ENCODE peak calls at places on chromosomes 16 and 17, in six cellular contexts. One of them, this sample, is unnamed.

GRCh38 chr16:29734826-29735225 is 11.0 kb downstream of the C16orf54 start:
- DNase-seq in body of pancreas: no peak
- DNase-seq in fibroblast of pulmonary artery: no peak
- DNase-seq in Peyer's patch: no peak
- DNase-seq in dorsolateral prefrontal cortex: no peak
- DNase-seq in suprapubic skin: no peak
- DNase-seq in this sample: no peak

GRCh38 chr16:90057738-90058173 is 19.4 kb downstream of the PRDM7 start:
- DNase-seq in Peyer's patch: no peak
- DNase-seq in suprapubic skin: no peak
- DNase-seq in fibroblast of pulmonary artery: peak; percentile 81
- DNase-seq in dorsolateral prefrontal cortex: no peak
- DNase-seq in body of pancreas: no peak
- DNase-seq in this sample: peak; percentile 41

GRCh38 chr17:65554568-65555223 is 6.8 kb downstream of the AXIN2 start:
- DNase-seq in dorsolateral prefrontal cortex: no peak
- DNase-seq in suprapubic skin: no peak
- DNase-seq in Peyer's patch: no peak
- DNase-seq in fibroblast of pulmonary artery: no peak
- DNase-seq in body of pancreas: no peak
- DNase-seq in this sample: no peak

GRCh38 chr16:29765167-29766032 is 12.7 kb upstream of the ZG16 start:
- DNase-seq in Peyer's patch: peak; percentile 74
- DNase-seq in fibroblast of pulmonary artery: no peak
- DNase-seq in suprapubic skin: no peak
- DNase-seq in dorsolateral prefrontal cortex: no peak
- DNase-seq in body of pancreas: peak; percentile 86
- DNase-seq in this sample: no peak

GRCh38 chr16:17828012-17828411 is 357.3 kb upstream of the XYLT1 start:
- DNase-seq in body of pancreas: no peak
- DNase-seq in fibroblast of pulmonary artery: peak; percentile 17
- DNase-seq in Peyer's patch: no peak
- DNase-seq in suprapubic skin: no peak
- DNase-seq in dorsolateral prefrontal cortex: no peak
- DNase-seq in this sample: peak; percentile 81

GRCh38 chr17:15154618-15155017 is 110.5 kb downstream of the PMP22 start:
- DNase-seq in dorsolateral prefrontal cortex: no peak
- DNase-seq in body of pancreas: no peak
- DNase-seq in suprapubic skin: no peak
- DNase-seq in Peyer's patch: no peak
- DNase-seq in fibroblast of pulmonary artery: peak; percentile 11
- DNase-seq in this sample: no peak

GRCh38 chr17:27244481-27245223 is 49.3 kb upstream of the WSB1 start:
- DNase-seq in suprapubic skin: peak; percentile 82
- DNase-seq in dorsolateral prefrontal cortex: no peak
- DNase-seq in fibroblast of pulmonary artery: peak; percentile 100
- DNase-seq in body of pancreas: peak; percentile 79
- DNase-seq in Peyer's patch: no peak
- DNase-seq in this sample: peak; percentile 85

GRCh38 chr16:28321700-28322411 is 29.5 kb downstream of the SBK1 start:
- DNase-seq in body of pancreas: peak; percentile 24
- DNase-seq in dorsolateral prefrontal cortex: no peak
- DNase-seq in fibroblast of pulmonary artery: peak; percentile 28
- DNase-seq in Peyer's patch: peak; percentile 59
- DNase-seq in suprapubic skin: no peak
- DNase-seq in this sample: no peak

GRCh38 chr17:65365209-65365608 is 196.2 kb downstream of the AXIN2 start:
- DNase-seq in Peyer's patch: no peak
- DNase-seq in fibroblast of pulmonary artery: no peak
- DNase-seq in body of pancreas: no peak
- DNase-seq in suprapubic skin: no peak
- DNase-seq in dorsolateral prefrontal cortex: no peak
- DNase-seq in this sample: no peak

GRCh38 chr16:68790130-68790761 is 53.1 kb upstream of the TANGO6 start:
- DNase-seq in Peyer's patch: no peak
- DNase-seq in dorsolateral prefrontal cortex: no peak
- DNase-seq in body of pancreas: peak; percentile 68
- DNase-seq in suprapubic skin: no peak
- DNase-seq in fibroblast of pulmonary artery: peak; percentile 82
- DNase-seq in this sample: peak; percentile 26

GRCh38 chr16:68894714-68895113 is 51.4 kb downstream of the TANGO6 start:
- DNase-seq in fibroblast of pulmonary artery: no peak
- DNase-seq in body of pancreas: no peak
- DNase-seq in dorsolateral prefrontal cortex: no peak
- DNase-seq in Peyer's patch: no peak
- DNase-seq in suprapubic skin: no peak
- DNase-seq in this sample: no peak

GRCh38 chr16:90008708-90009145 is 10.5 kb downstream of the DBNDD1 start:
- DNase-seq in Peyer's patch: no peak
- DNase-seq in suprapubic skin: no peak
- DNase-seq in fibroblast of pulmonary artery: no peak
- DNase-seq in body of pancreas: no peak
- DNase-seq in dorsolateral prefrontal cortex: no peak
- DNase-seq in this sample: no peak

GRCh38 chr16:83715217-83715920 is 92.4 kb upstream of the HSBP1 start:
- DNase-seq in suprapubic skin: no peak
- DNase-seq in dorsolateral prefrontal cortex: no peak
- DNase-seq in Peyer's patch: no peak
- DNase-seq in fibroblast of pulmonary artery: no peak
- DNase-seq in body of pancreas: no peak
- DNase-seq in this sample: no peak

GRCh38 chr16:58452640-58453039 is 47.3 kb upstream of the NDRG4 start:
- DNase-seq in fibroblast of pulmonary artery: no peak
- DNase-seq in body of pancreas: no peak
- DNase-seq in dorsolateral prefrontal cortex: no peak
- DNase-seq in suprapubic skin: no peak
- DNase-seq in Peyer's patch: no peak
- DNase-seq in this sample: no peak

GRCh38 chr16:7381671-7382070 is 49.0 kb downstream of the RBFOX1 start:
- DNase-seq in dorsolateral prefrontal cortex: no peak
- DNase-seq in suprapubic skin: no peak
- DNase-seq in Peyer's patch: no peak
- DNase-seq in fibroblast of pulmonary artery: no peak
- DNase-seq in body of pancreas: no peak
- DNase-seq in this sample: no peak

GRCh38 chr17:80036715-80037477 is 454 bp downstream of the CCDC40 start:
- DNase-seq in fibroblast of pulmonary artery: peak; percentile 24
- DNase-seq in Peyer's patch: no peak
- DNase-seq in suprapubic skin: peak; percentile 80
- DNase-seq in body of pancreas: peak; percentile 44
- DNase-seq in dorsolateral prefrontal cortex: peak; percentile 44
- DNase-seq in this sample: no peak

GRCh38 chr17:1834378-1835149 is 4.8 kb downstream of the RPA1 start:
- DNase-seq in fibroblast of pulmonary artery: no peak
- DNase-seq in dorsolateral prefrontal cortex: no peak
- DNase-seq in suprapubic skin: no peak
- DNase-seq in body of pancreas: no peak
- DNase-seq in Peyer's patch: no peak
- DNase-seq in this sample: no peak

GRCh38 chr16:56357291-56357764 is 68.0 kb downstream of the AMFR start:
- DNase-seq in suprapubic skin: peak; percentile 58
- DNase-seq in body of pancreas: peak; percentile 2
- DNase-seq in dorsolateral prefrontal cortex: peak; percentile 9
- DNase-seq in Peyer's patch: peak; percentile 49
- DNase-seq in fibroblast of pulmonary artery: peak; percentile 59
- DNase-seq in this sample: no peak

GRCh38 chr17:7220593-7221280 is 999 bp downstream of the ACADVL start:
- DNase-seq in dorsolateral prefrontal cortex: peak; percentile 64
- DNase-seq in suprapubic skin: no peak
- DNase-seq in fibroblast of pulmonary artery: peak; percentile 73
- DNase-seq in body of pancreas: peak; percentile 81
- DNase-seq in Peyer's patch: peak; percentile 79
- DNase-seq in this sample: no peak

GRCh38 chr17:28467456-28468025 is 5.9 kb upstream of the SLC13A2 start:
- DNase-seq in body of pancreas: no peak
- DNase-seq in dorsolateral prefrontal cortex: no peak
- DNase-seq in suprapubic skin: no peak
- DNase-seq in fibroblast of pulmonary artery: peak; percentile 79
- DNase-seq in Peyer's patch: no peak
- DNase-seq in this sample: peak; percentile 31

GRCh38 chr17:57044976-57045867 is 39.8 kb upstream of the AKAP1 start:
- DNase-seq in fibroblast of pulmonary artery: no peak
- DNase-seq in body of pancreas: no peak
- DNase-seq in suprapubic skin: no peak
- DNase-seq in Peyer's patch: peak; percentile 48
- DNase-seq in dorsolateral prefrontal cortex: no peak
- DNase-seq in this sample: no peak

GRCh38 chr17:62717589-62718342 is 90.3 kb downstream of the MRC2 start:
- DNase-seq in body of pancreas: no peak
- DNase-seq in fibroblast of pulmonary artery: no peak
- DNase-seq in Peyer's patch: no peak
- DNase-seq in dorsolateral prefrontal cortex: no peak
- DNase-seq in suprapubic skin: no peak
- DNase-seq in this sample: no peak

GRCh38 chr16:65343556-65343955 is 221.7 kb upstream of the CDH11 start:
- DNase-seq in body of pancreas: no peak
- DNase-seq in suprapubic skin: no peak
- DNase-seq in Peyer's patch: no peak
- DNase-seq in dorsolateral prefrontal cortex: no peak
- DNase-seq in fibroblast of pulmonary artery: no peak
- DNase-seq in this sample: no peak

GRCh38 chr16:68287276-68288251 is 23.2 kb downstream of the SLC7A6OS start:
- DNase-seq in dorsolateral prefrontal cortex: no peak
- DNase-seq in suprapubic skin: peak; percentile 86
- DNase-seq in fibroblast of pulmonary artery: peak; percentile 86
- DNase-seq in body of pancreas: peak; percentile 54
- DNase-seq in Peyer's patch: no peak
- DNase-seq in this sample: peak; percentile 75

GRCh38 chr17:72569193-72569946 is 448.6 kb downstream of the SOX9 start:
- DNase-seq in fibroblast of pulmonary artery: no peak
- DNase-seq in body of pancreas: peak; percentile 35
- DNase-seq in dorsolateral prefrontal cortex: no peak
- DNase-seq in Peyer's patch: peak; percentile 57
- DNase-seq in suprapubic skin: no peak
- DNase-seq in this sample: no peak

GRCh38 chr16:3173892-3174617 is 13.9 kb upstream of the OR1F1 start:
- DNase-seq in fibroblast of pulmonary artery: no peak
- DNase-seq in dorsolateral prefrontal cortex: no peak
- DNase-seq in body of pancreas: no peak
- DNase-seq in suprapubic skin: no peak
- DNase-seq in Peyer's patch: no peak
- DNase-seq in this sample: no peak

GRCh38 chr17:27996157-27997043 is 46.1 kb upstream of the NLK start:
- DNase-seq in suprapubic skin: no peak
- DNase-seq in dorsolateral prefrontal cortex: no peak
- DNase-seq in Peyer's patch: no peak
- DNase-seq in body of pancreas: no peak
- DNase-seq in fibroblast of pulmonary artery: no peak
- DNase-seq in this sample: no peak

GRCh38 chr17:69882281-69882680 is 192.7 kb upstream of the KCNJ16 start:
- DNase-seq in suprapubic skin: no peak
- DNase-seq in Peyer's patch: no peak
- DNase-seq in fibroblast of pulmonary artery: no peak
- DNase-seq in dorsolateral prefrontal cortex: no peak
- DNase-seq in body of pancreas: no peak
- DNase-seq in this sample: no peak

GRCh38 chr17:2697611-2698162 is 13.9 kb downstream of the CLUH start:
- DNase-seq in Peyer's patch: peak; percentile 47
- DNase-seq in body of pancreas: no peak
- DNase-seq in dorsolateral prefrontal cortex: no peak
- DNase-seq in suprapubic skin: peak; percentile 58
- DNase-seq in fibroblast of pulmonary artery: no peak
- DNase-seq in this sample: no peak

GRCh38 chr16:56354016-56354415 is 71.3 kb downstream of the AMFR start:
- DNase-seq in dorsolateral prefrontal cortex: peak; percentile 8
- DNase-seq in fibroblast of pulmonary artery: no peak
- DNase-seq in Peyer's patch: no peak
- DNase-seq in suprapubic skin: peak; percentile 49
- DNase-seq in body of pancreas: no peak
- DNase-seq in this sample: no peak

GRCh38 chr16:67805718-67806427 is 487 bp downstream of the RANBP10 start:
- DNase-seq in fibroblast of pulmonary artery: no peak
- DNase-seq in suprapubic skin: no peak
- DNase-seq in dorsolateral prefrontal cortex: peak; percentile 12
- DNase-seq in body of pancreas: peak; percentile 36
- DNase-seq in Peyer's patch: no peak
- DNase-seq in this sample: no peak

GRCh38 chr17:40321502-40322416 is 12.8 kb downstream of the RARA start:
- DNase-seq in dorsolateral prefrontal cortex: no peak
- DNase-seq in suprapubic skin: peak; percentile 78
- DNase-seq in fibroblast of pulmonary artery: no peak
- DNase-seq in Peyer's patch: no peak
- DNase-seq in body of pancreas: peak; percentile 42
- DNase-seq in this sample: no peak
- H3K4me3 ChIP-seq in dorsolateral prefrontal cortex: peak overlapping the region; percentile 30
- H3K4me3 ChIP-seq in suprapubic skin: peak overlapping the region; percentile 95
- H3K4me3 ChIP-seq in fibroblast of pulmonary artery: peak overlapping the region; percentile 96
- H3K4me3 ChIP-seq in Peyer's patch: peak overlapping the region; percentile 30
- H3K4me3 ChIP-seq in body of pancreas: no peak overlapping the region
- H3K4me3 ChIP-seq in this sample: peak overlapping the region; percentile 29

GRCh38 chr17:43024407-43025289 is at the start of gene RND2:
- DNase-seq in fibroblast of pulmonary artery: peak; percentile 96
- DNase-seq in body of pancreas: peak; percentile 91
- DNase-seq in suprapubic skin: peak; percentile 94
- DNase-seq in Peyer's patch: peak; percentile 76
- DNase-seq in dorsolateral prefrontal cortex: peak; percentile 94
- DNase-seq in this sample: peak; percentile 72

GRCh38 chr17:43020789-43021738 is 1.1 kb downstream of the VAT1 start:
- DNase-seq in suprapubic skin: peak; percentile 92
- DNase-seq in fibroblast of pulmonary artery: peak; percentile 76
- DNase-seq in body of pancreas: peak; percentile 64
- DNase-seq in Peyer's patch: peak; percentile 70
- DNase-seq in dorsolateral prefrontal cortex: peak; percentile 31
- DNase-seq in this sample: no peak

GRCh38 chr17:43020030-43020621 is 2.1 kb downstream of the VAT1 start:
- DNase-seq in fibroblast of pulmonary artery: peak; percentile 60
- DNase-seq in dorsolateral prefrontal cortex: no peak
- DNase-seq in suprapubic skin: no peak
- DNase-seq in body of pancreas: no peak
- DNase-seq in Peyer's patch: no peak
- DNase-seq in this sample: no peak

GRCh38 chr17:43019418-43019817 is 2.8 kb downstream of the VAT1 start:
- DNase-seq in fibroblast of pulmonary artery: no peak
- DNase-seq in Peyer's patch: no peak
- DNase-seq in dorsolateral prefrontal cortex: no peak
- DNase-seq in suprapubic skin: no peak
- DNase-seq in body of pancreas: no peak
- DNase-seq in this sample: no peak

GRCh38 chr17:43021739-43022512 is at the start of gene VAT1:
- DNase-seq in body of pancreas: peak; percentile 82
- DNase-seq in Peyer's patch: peak; percentile 90
- DNase-seq in dorsolateral prefrontal cortex: peak; percentile 58
- DNase-seq in suprapubic skin: peak; percentile 83
- DNase-seq in fibroblast of pulmonary artery: peak; percentile 78
- DNase-seq in this sample: no peak
- TF ChIP-seq CTCF in body of pancreas: no peak
- TF ChIP-seq CTCF in Peyer's patch: no peak
- TF ChIP-seq CTCF in dorsolateral prefrontal cortex: no peak
- TF ChIP-seq CTCF in suprapubic skin: no peak
- TF ChIP-seq CTCF in fibroblast of pulmonary artery: no peak
- TF ChIP-seq CTCF in this sample: no peak

GRCh38 chr16:85202051-85202601 is 89.9 kb upstream of the CIBAR2 start:
- DNase-seq in dorsolateral prefrontal cortex: no peak
- DNase-seq in Peyer's patch: no peak
- DNase-seq in suprapubic skin: no peak
- DNase-seq in fibroblast of pulmonary artery: no peak
- DNase-seq in body of pancreas: no peak
- DNase-seq in this sample: no peak
- H3K4me3 ChIP-seq in dorsolateral prefrontal cortex: no peak overlapping the region
- H3K4me3 ChIP-seq in Peyer's patch: no peak overlapping the region
- H3K4me3 ChIP-seq in suprapubic skin: no peak overlapping the region
- H3K4me3 ChIP-seq in fibroblast of pulmonary artery: no peak overlapping the region
- H3K4me3 ChIP-seq in body of pancreas: no peak overlapping the region
- H3K4me3 ChIP-seq in this sample: no peak overlapping the region

GRCh38 chr16:11488304-11488703 is 98.4 kb downstream of the LITAF start:
- DNase-seq in body of pancreas: no peak
- DNase-seq in Peyer's patch: no peak
- DNase-seq in fibroblast of pulmonary artery: no peak
- DNase-seq in suprapubic skin: no peak
- DNase-seq in dorsolateral prefrontal cortex: no peak
- DNase-seq in this sample: no peak
- TF ChIP-seq CTCF in body of pancreas: no peak
- TF ChIP-seq CTCF in Peyer's patch: no peak
- TF ChIP-seq CTCF in fibroblast of pulmonary artery: no peak
- TF ChIP-seq CTCF in suprapubic skin: no peak
- TF ChIP-seq CTCF in dorsolateral prefrontal cortex: no peak
- TF ChIP-seq CTCF in this sample: no peak

This sample was measured in BJ.